ENCODE peak calls at places on chromosomes 6 and 20, in nine cellular contexts. One of them, this sample, is unnamed.

GRCh38 chr6:14881399-14881798 is 364.5 kb upstream of the JARID2 start:
- DNase-seq in suprapubic skin: no peak
- DNase-seq in astrocyte: peak; percentile 82
- DNase-seq in psoas muscle: no peak
- DNase-seq in brain microvascular endothelial cell: peak; percentile 45
- DNase-seq in heart right ventricle: peak; percentile 25
- DNase-seq in stomach: no peak
- DNase-seq in endodermal cell: no peak
- DNase-seq in hepatocyte: no peak
- DNase-seq in this sample: peak; percentile 68

GRCh38 chr20:57596998-57597939 is 23.0 kb downstream of the ZBP1 start:
- DNase-seq in suprapubic skin: peak; percentile 80
- DNase-seq in astrocyte: no peak
- DNase-seq in psoas muscle: peak; percentile 83
- DNase-seq in brain microvascular endothelial cell: peak; percentile 8
- DNase-seq in heart right ventricle: peak; percentile 60
- DNase-seq in stomach: peak; percentile 77
- DNase-seq in endodermal cell: peak; percentile 91
- DNase-seq in hepatocyte: peak; percentile 86
- DNase-seq in this sample: no peak

GRCh38 chr20:54477556-54477955 is 2.2 kb downstream of the DOK5 start:
- DNase-seq in suprapubic skin: no peak
- DNase-seq in astrocyte: peak; percentile 43
- DNase-seq in psoas muscle: no peak
- DNase-seq in brain microvascular endothelial cell: no peak
- DNase-seq in heart right ventricle: no peak
- DNase-seq in stomach: no peak
- DNase-seq in endodermal cell: no peak
- DNase-seq in hepatocyte: no peak
- DNase-seq in this sample: no peak

GRCh38 chr6:72182337-72183246 is 296.2 kb downstream of the RIMS1 start:
- DNase-seq in suprapubic skin: no peak
- DNase-seq in astrocyte: peak; percentile 40
- DNase-seq in psoas muscle: peak; percentile 52
- DNase-seq in brain microvascular endothelial cell: peak; percentile 6
- DNase-seq in heart right ventricle: no peak
- DNase-seq in stomach: peak; percentile 77
- DNase-seq in endodermal cell: peak; percentile 89
- DNase-seq in hepatocyte: peak; percentile 83
- DNase-seq in this sample: peak; percentile 68

GRCh38 chr6:54654376-54654775 is 192.2 kb upstream of the FAM83B start:
- DNase-seq in suprapubic skin: no peak
- DNase-seq in astrocyte: no peak
- DNase-seq in psoas muscle: no peak
- DNase-seq in brain microvascular endothelial cell: no peak
- DNase-seq in heart right ventricle: no peak
- DNase-seq in stomach: no peak
- DNase-seq in endodermal cell: no peak
- DNase-seq in hepatocyte: no peak
- DNase-seq in this sample: peak; percentile 7

GRCh38 chr6:165881812-165882211 is 218.8 kb upstream of the PDE10A start:
- DNase-seq in suprapubic skin: no peak
- DNase-seq in astrocyte: no peak
- DNase-seq in psoas muscle: no peak
- DNase-seq in brain microvascular endothelial cell: no peak
- DNase-seq in heart right ventricle: no peak
- DNase-seq in stomach: no peak
- DNase-seq in endodermal cell: no peak
- DNase-seq in hepatocyte: no peak
- DNase-seq in this sample: no peak

GRCh38 chr20:33291830-33292355 is 8.9 kb downstream of the BPIFB1 start:
- DNase-seq in suprapubic skin: no peak
- DNase-seq in astrocyte: no peak
- DNase-seq in psoas muscle: no peak
- DNase-seq in brain microvascular endothelial cell: peak; percentile 4
- DNase-seq in heart right ventricle: no peak
- DNase-seq in stomach: peak; percentile 69
- DNase-seq in endodermal cell: peak; percentile 96
- DNase-seq in hepatocyte: peak; percentile 58
- DNase-seq in this sample: peak; percentile 16

GRCh38 chr6:12039540-12040459 is 27.7 kb downstream of the HIVEP1 start:
- DNase-seq in suprapubic skin: no peak
- DNase-seq in astrocyte: no peak
- DNase-seq in psoas muscle: no peak
- DNase-seq in brain microvascular endothelial cell: no peak
- DNase-seq in heart right ventricle: no peak
- DNase-seq in stomach: no peak
- DNase-seq in endodermal cell: no peak
- DNase-seq in hepatocyte: no peak
- DNase-seq in this sample: no peak

GRCh38 chr6:20313960-20314530 is 87.6 kb upstream of the E2F3 start:
- DNase-seq in suprapubic skin: no peak
- DNase-seq in astrocyte: no peak
- DNase-seq in psoas muscle: no peak
- DNase-seq in brain microvascular endothelial cell: no peak
- DNase-seq in heart right ventricle: no peak
- DNase-seq in stomach: no peak
- DNase-seq in endodermal cell: no peak
- DNase-seq in hepatocyte: no peak
- DNase-seq in this sample: no peak

GRCh38 chr6:28742668-28743270 is 181.0 kb downstream of the TRIM27 start:
- DNase-seq in suprapubic skin: no peak
- DNase-seq in astrocyte: peak; percentile 30
- DNase-seq in psoas muscle: no peak
- DNase-seq in brain microvascular endothelial cell: peak; percentile 90
- DNase-seq in heart right ventricle: no peak
- DNase-seq in stomach: no peak
- DNase-seq in endodermal cell: peak; percentile 92
- DNase-seq in hepatocyte: peak; percentile 16
- DNase-seq in this sample: peak; percentile 84

GRCh38 chr6:165605901-165606739 is 56.9 kb downstream of the PDE10A start:
- DNase-seq in suprapubic skin: no peak
- DNase-seq in astrocyte: no peak
- DNase-seq in psoas muscle: no peak
- DNase-seq in brain microvascular endothelial cell: no peak
- DNase-seq in heart right ventricle: no peak
- DNase-seq in stomach: peak; percentile 37
- DNase-seq in endodermal cell: peak; percentile 59
- DNase-seq in hepatocyte: peak; percentile 42
- DNase-seq in this sample: no peak

GRCh38 chr6:49336514-49337131 is 126.4 kb downstream of the MMUT start:
- DNase-seq in suprapubic skin: no peak
- DNase-seq in astrocyte: peak; percentile 85
- DNase-seq in psoas muscle: no peak
- DNase-seq in brain microvascular endothelial cell: peak; percentile 23
- DNase-seq in heart right ventricle: no peak
- DNase-seq in stomach: peak; percentile 27
- DNase-seq in endodermal cell: no peak
- DNase-seq in hepatocyte: peak; percentile 79
- DNase-seq in this sample: peak; percentile 74

GRCh38 chr6:168397011-168397410 is 44.0 kb upstream of the SMOC2 start:
- DNase-seq in suprapubic skin: no peak
- DNase-seq in astrocyte: no peak
- DNase-seq in psoas muscle: no peak
- DNase-seq in brain microvascular endothelial cell: no peak
- DNase-seq in heart right ventricle: no peak
- DNase-seq in stomach: no peak
- DNase-seq in endodermal cell: no peak
- DNase-seq in hepatocyte: no peak
- DNase-seq in this sample: no peak

GRCh38 chr6:6230286-6230685 is 90.2 kb downstream of the F13A1 start:
- DNase-seq in suprapubic skin: no peak
- DNase-seq in astrocyte: no peak
- DNase-seq in psoas muscle: no peak
- DNase-seq in brain microvascular endothelial cell: no peak
- DNase-seq in heart right ventricle: no peak
- DNase-seq in stomach: peak; percentile 41
- DNase-seq in endodermal cell: peak; percentile 72
- DNase-seq in hepatocyte: peak; percentile 71
- DNase-seq in this sample: no peak

GRCh38 chr20:23396961-23397620 is 24.2 kb downstream of the NAPB start:
- DNase-seq in suprapubic skin: no peak
- DNase-seq in astrocyte: no peak
- DNase-seq in psoas muscle: no peak
- DNase-seq in brain microvascular endothelial cell: no peak
- DNase-seq in heart right ventricle: no peak
- DNase-seq in stomach: no peak
- DNase-seq in endodermal cell: no peak
- DNase-seq in hepatocyte: no peak
- DNase-seq in this sample: no peak

GRCh38 chr6:46510656-46511055 is 19.4 kb upstream of the RCAN2 start:
- DNase-seq in suprapubic skin: no peak
- DNase-seq in astrocyte: peak; percentile 28
- DNase-seq in psoas muscle: no peak
- DNase-seq in brain microvascular endothelial cell: peak; percentile 90
- DNase-seq in heart right ventricle: peak; percentile 54
- DNase-seq in stomach: no peak
- DNase-seq in endodermal cell: no peak
- DNase-seq in hepatocyte: no peak
- DNase-seq in this sample: no peak

GRCh38 chr20:4108495-4109306 is 93.3 kb upstream of the RNF24 start:
- DNase-seq in suprapubic skin: no peak
- DNase-seq in astrocyte: peak; percentile 58
- DNase-seq in psoas muscle: peak; percentile 68
- DNase-seq in brain microvascular endothelial cell: peak; percentile 71
- DNase-seq in heart right ventricle: peak; percentile 73
- DNase-seq in stomach: peak; percentile 69
- DNase-seq in endodermal cell: peak; percentile 91
- DNase-seq in hepatocyte: peak; percentile 86
- DNase-seq in this sample: peak; percentile 71

GRCh38 chr6:20700375-20700774 is 166.1 kb downstream of the CDKAL1 start:
- DNase-seq in suprapubic skin: no peak
- DNase-seq in astrocyte: no peak
- DNase-seq in psoas muscle: no peak
- DNase-seq in brain microvascular endothelial cell: no peak
- DNase-seq in heart right ventricle: no peak
- DNase-seq in stomach: no peak
- DNase-seq in endodermal cell: no peak
- DNase-seq in hepatocyte: no peak
- DNase-seq in this sample: no peak

GRCh38 chr6:134119481-134119880 is 67.1 kb upstream of the SLC2A12 start:
- DNase-seq in suprapubic skin: no peak
- DNase-seq in astrocyte: no peak
- DNase-seq in psoas muscle: no peak
- DNase-seq in brain microvascular endothelial cell: no peak
- DNase-seq in heart right ventricle: no peak
- DNase-seq in stomach: no peak
- DNase-seq in endodermal cell: no peak
- DNase-seq in hepatocyte: no peak
- DNase-seq in this sample: no peak

GRCh38 chr6:71373943-71374342 is 85.3 kb downstream of the OGFRL1 start:
- DNase-seq in suprapubic skin: no peak
- DNase-seq in astrocyte: no peak
- DNase-seq in psoas muscle: no peak
- DNase-seq in brain microvascular endothelial cell: no peak
- DNase-seq in heart right ventricle: no peak
- DNase-seq in stomach: no peak
- DNase-seq in endodermal cell: no peak
- DNase-seq in hepatocyte: no peak
- DNase-seq in this sample: no peak

GRCh38 chr6:393391-394221 is 2.1 kb downstream of the IRF4 start:
- DNase-seq in suprapubic skin: peak; percentile 48
- DNase-seq in astrocyte: no peak
- DNase-seq in psoas muscle: peak; percentile 42
- DNase-seq in brain microvascular endothelial cell: no peak
- DNase-seq in heart right ventricle: no peak
- DNase-seq in stomach: no peak
- DNase-seq in endodermal cell: peak; percentile 73
- DNase-seq in hepatocyte: no peak
- DNase-seq in this sample: no peak

GRCh38 chr6:3848925-3849605 is at the start of gene FAM50B:
- DNase-seq in suprapubic skin: peak; percentile 95
- DNase-seq in astrocyte: peak; percentile 60
- DNase-seq in psoas muscle: peak; percentile 97
- DNase-seq in brain microvascular endothelial cell: peak; percentile 80
- DNase-seq in heart right ventricle: peak; percentile 92
- DNase-seq in stomach: peak; percentile 94
- DNase-seq in endodermal cell: peak; percentile 99
- DNase-seq in hepatocyte: peak; percentile 91
- DNase-seq in this sample: peak; percentile 65

GRCh38 chr20:14634666-14635065 is 297.3 kb upstream of the FLRT3 start:
- DNase-seq in suprapubic skin: no peak
- DNase-seq in astrocyte: no peak
- DNase-seq in psoas muscle: no peak
- DNase-seq in brain microvascular endothelial cell: no peak
- DNase-seq in heart right ventricle: no peak
- DNase-seq in stomach: no peak
- DNase-seq in endodermal cell: no peak
- DNase-seq in hepatocyte: no peak
- DNase-seq in this sample: peak; percentile 83
- TF ChIP-seq CTCF in suprapubic skin: no peak
- TF ChIP-seq CTCF in astrocyte: no peak
- TF ChIP-seq CTCF in psoas muscle: no peak
- TF ChIP-seq CTCF in brain microvascular endothelial cell: no peak
- TF ChIP-seq CTCF in heart right ventricle: no peak
- TF ChIP-seq CTCF in stomach: no peak
- TF ChIP-seq CTCF in endodermal cell: no peak
- TF ChIP-seq CTCF in hepatocyte: no peak
- TF ChIP-seq CTCF in this sample: no peak

GRCh38 chr6:109456710-109457595 is 1.4 kb upstream of the MICAL1 start:
- DNase-seq in suprapubic skin: peak; percentile 87
- DNase-seq in astrocyte: peak; percentile 49
- DNase-seq in psoas muscle: peak; percentile 86
- DNase-seq in brain microvascular endothelial cell: no peak
- DNase-seq in heart right ventricle: peak; percentile 47
- DNase-seq in stomach: peak; percentile 78
- DNase-seq in endodermal cell: no peak
- DNase-seq in hepatocyte: no peak
- DNase-seq in this sample: peak; percentile 12
- H3K4me3 ChIP-seq in suprapubic skin: peak overlapping the region; percentile 56
- H3K4me3 ChIP-seq in astrocyte: peak overlapping the region; percentile 93
- H3K4me3 ChIP-seq in psoas muscle: peak overlapping the region; percentile 93
- H3K4me3 ChIP-seq in brain microvascular endothelial cell: peak overlapping the region; percentile 88
- H3K4me3 ChIP-seq in heart right ventricle: no peak overlapping the region
- H3K4me3 ChIP-seq in stomach: peak overlapping the region; percentile 68
- H3K4me3 ChIP-seq in endodermal cell: peak overlapping the region; percentile 77
- H3K4me3 ChIP-seq in hepatocyte: no peak overlapping the region
- H3K4me3 ChIP-seq in this sample: no peak overlapping the region

GRCh38 chr6:42029062-42029685 is 21.1 kb upstream of the TAF8 start:
- DNase-seq in suprapubic skin: no peak
- DNase-seq in astrocyte: no peak
- DNase-seq in psoas muscle: no peak
- DNase-seq in brain microvascular endothelial cell: no peak
- DNase-seq in heart right ventricle: no peak
- DNase-seq in stomach: no peak
- DNase-seq in endodermal cell: no peak
- DNase-seq in hepatocyte: no peak
- DNase-seq in this sample: no peak
- H3K36me3 ChIP-seq in suprapubic skin: peaks cover 6% of the 10 kb centered on the region
- H3K36me3 ChIP-seq in astrocyte: no peaks in the 10 kb centered on the region
- H3K36me3 ChIP-seq in psoas muscle: no peaks in the 10 kb centered on the region
- H3K36me3 ChIP-seq in brain microvascular endothelial cell: no peaks in the 10 kb centered on the region
- H3K36me3 ChIP-seq in heart right ventricle: no peaks in the 10 kb centered on the region
- H3K36me3 ChIP-seq in stomach: peaks cover 64% of the 10 kb centered on the region
- H3K36me3 ChIP-seq in endodermal cell: no peaks in the 10 kb centered on the region
- H3K36me3 ChIP-seq in hepatocyte: no peaks in the 10 kb centered on the region
- H3K36me3 ChIP-seq in this sample: no peaks in the 10 kb centered on the region

DNA sequence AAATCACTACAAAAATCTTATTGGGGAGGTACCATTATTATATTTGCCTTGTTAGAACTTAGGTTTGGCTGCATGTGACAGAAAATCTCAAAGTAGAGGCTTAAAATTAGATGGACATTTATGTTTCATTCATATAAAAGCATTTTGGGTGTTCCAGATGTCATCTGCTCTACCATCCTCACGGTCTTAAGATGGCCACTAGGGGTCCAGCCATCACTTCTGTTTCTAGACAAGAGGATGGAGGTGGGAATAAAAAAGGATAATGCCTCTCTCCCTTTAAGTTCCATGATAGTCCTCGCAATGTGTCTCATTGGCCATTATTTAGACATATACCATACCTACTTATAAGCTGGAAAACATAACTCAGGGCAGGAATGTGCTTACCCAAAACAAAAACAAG is 929.5 kb downstream of the KIF16B start:
- DNase-seq in suprapubic skin: no peak
- DNase-seq in astrocyte: no peak
- DNase-seq in psoas muscle: no peak
- DNase-seq in brain microvascular endothelial cell: no peak
- DNase-seq in heart right ventricle: no peak
- DNase-seq in stomach: no peak
- DNase-seq in endodermal cell: no peak
- DNase-seq in hepatocyte: no peak
- DNase-seq in this sample: peak; percentile 24
- TF ChIP-seq CTCF in suprapubic skin: no peak
- TF ChIP-seq CTCF in astrocyte: peak; percentile 32
- TF ChIP-seq CTCF in psoas muscle: peak; percentile 13
- TF ChIP-seq CTCF in brain microvascular endothelial cell: peak; percentile 59
- TF ChIP-seq CTCF in heart right ventricle: no peak
- TF ChIP-seq CTCF in stomach: no peak
- TF ChIP-seq CTCF in endodermal cell: peak; percentile 75
- TF ChIP-seq CTCF in hepatocyte: no peak
- TF ChIP-seq CTCF in this sample: peak; percentile 50

This sample was measured in bronchial epithelial cell.